ENCODE peak calls at places on chromosomes 4 and X, in eight cellular contexts. One of them, this sample, is unnamed.

GRCh38 chr4:172871381-172871780 is 297.2 kb upstream of the GALNT7 start:
- DNase-seq in stomach: no peak
- DNase-seq in neural progenitor cell: no peak
- DNase-seq in T-helper 17 cell: no peak
- DNase-seq in CD8-positive, alpha-beta T cell: no peak
- DNase-seq in right cardiac atrium: no peak
- DNase-seq in Karpas-422: no peak
- DNase-seq in CD4-positive, CD25-positive, alpha-beta regulatory T cell: no peak
- DNase-seq in this sample: no peak

GRCh38 chr4:99945718-99946345 is 586 bp downstream of the DNAJB14 start:
- DNase-seq in T-helper 17 cell: peak; percentile 26
- DNase-seq in right cardiac atrium: no peak
- DNase-seq in CD4-positive, CD25-positive, alpha-beta regulatory T cell: no peak
- DNase-seq in neural progenitor cell: no peak
- DNase-seq in Karpas-422: peak; percentile 75
- DNase-seq in CD8-positive, alpha-beta T cell: no peak
- DNase-seq in stomach: peak; percentile 26
- DNase-seq in this sample: peak; percentile 35

GRCh38 chr4:15541941-15542340 is 72.3 kb downstream of the CC2D2A start:
- DNase-seq in CD4-positive, CD25-positive, alpha-beta regulatory T cell: no peak
- DNase-seq in stomach: no peak
- DNase-seq in Karpas-422: no peak
- DNase-seq in CD8-positive, alpha-beta T cell: no peak
- DNase-seq in T-helper 17 cell: no peak
- DNase-seq in right cardiac atrium: no peak
- DNase-seq in neural progenitor cell: no peak
- DNase-seq in this sample: no peak

GRCh38 chr4:120990246-120990645 is 67.7 kb upstream of the PRDM5 start:
- DNase-seq in stomach: no peak
- DNase-seq in T-helper 17 cell: no peak
- DNase-seq in CD8-positive, alpha-beta T cell: no peak
- DNase-seq in right cardiac atrium: no peak
- DNase-seq in neural progenitor cell: no peak
- DNase-seq in CD4-positive, CD25-positive, alpha-beta regulatory T cell: no peak
- DNase-seq in Karpas-422: no peak
- DNase-seq in this sample: no peak

GRCh38 chrX:48083212-48083611 is 11.8 kb upstream of the ZNF630 start:
- DNase-seq in right cardiac atrium: peak; percentile 17
- DNase-seq in neural progenitor cell: peak; percentile 54
- DNase-seq in CD8-positive, alpha-beta T cell: peak; percentile 39
- DNase-seq in CD4-positive, CD25-positive, alpha-beta regulatory T cell: peak; percentile 54
- DNase-seq in T-helper 17 cell: no peak
- DNase-seq in stomach: peak; percentile 41
- DNase-seq in Karpas-422: peak; percentile 75
- DNase-seq in this sample: peak; percentile 46

GRCh38 chr4:2366252-2367192 is 51.9 kb downstream of the ZFYVE28 start:
- DNase-seq in stomach: no peak
- DNase-seq in Karpas-422: peak; percentile 94
- DNase-seq in neural progenitor cell: no peak
- DNase-seq in right cardiac atrium: no peak
- DNase-seq in CD4-positive, CD25-positive, alpha-beta regulatory T cell: no peak
- DNase-seq in CD8-positive, alpha-beta T cell: no peak
- DNase-seq in T-helper 17 cell: no peak
- DNase-seq in this sample: no peak

GRCh38 chr4:176545886-176546285 is 226.1 kb downstream of the SPCS3 start:
- DNase-seq in stomach: no peak
- DNase-seq in Karpas-422: no peak
- DNase-seq in T-helper 17 cell: no peak
- DNase-seq in neural progenitor cell: no peak
- DNase-seq in right cardiac atrium: no peak
- DNase-seq in CD4-positive, CD25-positive, alpha-beta regulatory T cell: no peak
- DNase-seq in CD8-positive, alpha-beta T cell: no peak
- DNase-seq in this sample: no peak

GRCh38 chrX:7815166-7815565 is 27.8 kb upstream of the VCX start:
- DNase-seq in CD4-positive, CD25-positive, alpha-beta regulatory T cell: no peak
- DNase-seq in T-helper 17 cell: no peak
- DNase-seq in Karpas-422: no peak
- DNase-seq in stomach: no peak
- DNase-seq in CD8-positive, alpha-beta T cell: no peak
- DNase-seq in neural progenitor cell: no peak
- DNase-seq in right cardiac atrium: no peak
- DNase-seq in this sample: no peak

GRCh38 chr4:148693913-148694649 is 251.9 kb upstream of the NR3C2 start:
- DNase-seq in T-helper 17 cell: no peak
- DNase-seq in right cardiac atrium: no peak
- DNase-seq in stomach: no peak
- DNase-seq in CD4-positive, CD25-positive, alpha-beta regulatory T cell: no peak
- DNase-seq in CD8-positive, alpha-beta T cell: no peak
- DNase-seq in Karpas-422: no peak
- DNase-seq in neural progenitor cell: no peak
- DNase-seq in this sample: no peak

GRCh38 chr4:15118281-15118680 is 116.0 kb downstream of the CPEB2 start:
- DNase-seq in stomach: no peak
- DNase-seq in T-helper 17 cell: no peak
- DNase-seq in CD8-positive, alpha-beta T cell: no peak
- DNase-seq in neural progenitor cell: no peak
- DNase-seq in Karpas-422: no peak
- DNase-seq in right cardiac atrium: no peak
- DNase-seq in CD4-positive, CD25-positive, alpha-beta regulatory T cell: no peak
- DNase-seq in this sample: no peak

GRCh38 chrX:101659601-101660063 is at the start of gene ARMCX2:
- DNase-seq in CD4-positive, CD25-positive, alpha-beta regulatory T cell: no peak
- DNase-seq in T-helper 17 cell: no peak
- DNase-seq in CD8-positive, alpha-beta T cell: no peak
- DNase-seq in stomach: peak; percentile 36
- DNase-seq in Karpas-422: no peak
- DNase-seq in right cardiac atrium: peak; percentile 70
- DNase-seq in neural progenitor cell: peak; percentile 64
- DNase-seq in this sample: no peak

GRCh38 chr4:75490155-75490554 is 24.0 kb downstream of the RCHY1 start:
- DNase-seq in Karpas-422: no peak
- DNase-seq in T-helper 17 cell: no peak
- DNase-seq in stomach: no peak
- DNase-seq in CD4-positive, CD25-positive, alpha-beta regulatory T cell: peak; percentile 5
- DNase-seq in neural progenitor cell: peak; percentile 29
- DNase-seq in right cardiac atrium: no peak
- DNase-seq in CD8-positive, alpha-beta T cell: no peak
- DNase-seq in this sample: no peak

GRCh38 chrX:37425370-37425769 is 76.2 kb downstream of the PRRG1 start:
- DNase-seq in CD4-positive, CD25-positive, alpha-beta regulatory T cell: no peak
- DNase-seq in neural progenitor cell: no peak
- DNase-seq in stomach: no peak
- DNase-seq in T-helper 17 cell: no peak
- DNase-seq in Karpas-422: no peak
- DNase-seq in right cardiac atrium: no peak
- DNase-seq in CD8-positive, alpha-beta T cell: no peak
- DNase-seq in this sample: no peak

GRCh38 chr4:118888666-118889312 is at the start of gene SYNPO2:
- DNase-seq in neural progenitor cell: peak; percentile 89
- DNase-seq in CD8-positive, alpha-beta T cell: peak; percentile 13
- DNase-seq in Karpas-422: peak; percentile 84
- DNase-seq in CD4-positive, CD25-positive, alpha-beta regulatory T cell: peak; percentile 61
- DNase-seq in stomach: peak; percentile 54
- DNase-seq in T-helper 17 cell: no peak
- DNase-seq in right cardiac atrium: peak; percentile 87
- DNase-seq in this sample: peak; percentile 69

GRCh38 chr4:171793723-171794122 is 19.5 kb upstream of the GALNTL6 start:
- DNase-seq in CD4-positive, CD25-positive, alpha-beta regulatory T cell: no peak
- DNase-seq in neural progenitor cell: no peak
- DNase-seq in T-helper 17 cell: no peak
- DNase-seq in stomach: no peak
- DNase-seq in right cardiac atrium: no peak
- DNase-seq in Karpas-422: no peak
- DNase-seq in CD8-positive, alpha-beta T cell: no peak
- DNase-seq in this sample: no peak

GRCh38 chr4:4524364-4524763 is 17.5 kb downstream of the STX18 start:
- DNase-seq in CD8-positive, alpha-beta T cell: peak; percentile 48
- DNase-seq in stomach: no peak
- DNase-seq in neural progenitor cell: peak; percentile 71
- DNase-seq in T-helper 17 cell: no peak
- DNase-seq in CD4-positive, CD25-positive, alpha-beta regulatory T cell: peak; percentile 70
- DNase-seq in Karpas-422: peak; percentile 53
- DNase-seq in right cardiac atrium: no peak
- DNase-seq in this sample: no peak

DNA sequence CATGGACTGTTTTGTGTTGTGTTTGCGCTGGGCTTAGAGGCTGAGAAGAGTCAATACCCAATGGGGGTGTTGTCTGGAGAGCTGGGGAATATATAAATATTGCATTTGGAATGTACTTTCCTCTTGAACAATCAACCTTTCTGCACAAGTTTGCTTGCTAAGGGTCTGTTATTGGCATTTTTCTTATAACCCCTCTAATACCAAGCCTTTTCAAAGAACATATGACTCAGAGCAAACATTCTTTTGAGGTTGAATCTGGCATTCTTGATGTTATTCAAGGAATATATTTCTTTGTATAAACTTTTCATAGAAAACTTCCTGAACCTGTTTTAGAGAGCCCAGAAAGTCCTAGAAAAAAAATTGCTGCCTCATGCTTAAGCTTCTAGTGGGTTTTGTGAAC is 332.0 kb downstream of the PACRGL start:
- DNase-seq in T-helper 17 cell: no peak
- DNase-seq in Karpas-422: no peak
- DNase-seq in CD4-positive, CD25-positive, alpha-beta regulatory T cell: no peak
- DNase-seq in neural progenitor cell: no peak
- DNase-seq in right cardiac atrium: no peak
- DNase-seq in stomach: no peak
- DNase-seq in CD8-positive, alpha-beta T cell: no peak
- DNase-seq in this sample: no peak
- H3K9me3 ChIP-seq in T-helper 17 cell: no peaks in the 10 kb centered on the region
- H3K9me3 ChIP-seq in Karpas-422: peaks cover 5% of the 10 kb centered on the region
- H3K9me3 ChIP-seq in CD4-positive, CD25-positive, alpha-beta regulatory T cell: no peaks in the 10 kb centered on the region
- H3K9me3 ChIP-seq in neural progenitor cell: no peaks in the 10 kb centered on the region
- H3K9me3 ChIP-seq in right cardiac atrium: no peaks in the 10 kb centered on the region
- H3K9me3 ChIP-seq in stomach: no peaks in the 10 kb centered on the region
- H3K9me3 ChIP-seq in CD8-positive, alpha-beta T cell: no peaks in the 10 kb centered on the region
- H3K9me3 ChIP-seq in this sample: no peaks in the 10 kb centered on the region

DNA sequence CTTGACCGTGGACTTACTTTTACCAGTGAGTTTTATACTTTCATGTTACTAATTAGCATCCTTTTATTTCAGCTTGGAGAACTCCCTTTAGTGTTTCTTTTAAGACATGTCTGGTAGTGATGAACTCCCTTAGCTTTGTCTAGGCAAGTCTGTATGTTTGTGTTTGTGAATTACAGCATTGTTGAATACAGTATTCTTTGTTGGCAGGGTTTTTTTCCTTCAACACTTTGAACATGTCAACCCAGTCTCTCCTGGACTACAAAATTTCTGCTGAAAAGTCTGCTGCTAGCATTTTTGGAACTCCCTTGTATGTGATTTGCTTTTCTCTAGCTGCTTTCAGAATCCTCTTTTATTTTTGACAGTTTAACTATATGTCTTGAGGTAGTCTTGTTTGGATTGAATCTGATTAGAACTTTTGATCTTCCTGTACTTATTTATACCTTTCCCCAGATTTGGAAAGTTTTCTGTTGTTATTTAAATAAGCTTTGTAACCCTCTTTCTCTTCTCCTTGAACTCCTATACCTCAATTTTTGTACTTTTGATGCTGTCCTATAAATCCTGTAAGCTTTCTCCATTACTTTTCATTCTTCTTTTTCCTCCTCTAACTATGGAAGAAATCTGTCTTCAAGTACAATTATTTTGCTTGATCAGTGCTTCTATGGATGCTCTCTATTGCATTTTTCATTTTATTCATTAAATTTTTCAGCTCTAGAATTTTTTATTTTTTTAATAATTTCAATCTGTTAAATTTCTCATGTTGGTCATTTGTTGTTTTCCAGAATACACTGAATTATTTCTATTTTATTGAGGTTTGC is 14.1 kb downstream of the PAPSS1 start:
- DNase-seq in CD8-positive, alpha-beta T cell: no peak
- DNase-seq in Karpas-422: no peak
- DNase-seq in stomach: no peak
- DNase-seq in T-helper 17 cell: no peak
- DNase-seq in neural progenitor cell: no peak
- DNase-seq in right cardiac atrium: no peak
- DNase-seq in CD4-positive, CD25-positive, alpha-beta regulatory T cell: no peak
- DNase-seq in this sample: no peak
- H3K9me3 ChIP-seq in CD8-positive, alpha-beta T cell: peaks cover 5% of the 10 kb centered on the region
- H3K9me3 ChIP-seq in Karpas-422: peaks cover 39% of the 10 kb centered on the region
- H3K9me3 ChIP-seq in stomach: peaks cover 38% of the 10 kb centered on the region
- H3K9me3 ChIP-seq in T-helper 17 cell: peaks cover 15% of the 10 kb centered on the region
- H3K9me3 ChIP-seq in neural progenitor cell: peaks cover 10% of the 10 kb centered on the region
- H3K9me3 ChIP-seq in right cardiac atrium: peaks cover 1% of the 10 kb centered on the region
- H3K9me3 ChIP-seq in CD4-positive, CD25-positive, alpha-beta regulatory T cell: peaks cover 25% of the 10 kb centered on the region
- H3K9me3 ChIP-seq in this sample: peaks cover 18% of the 10 kb centered on the region

DNA sequence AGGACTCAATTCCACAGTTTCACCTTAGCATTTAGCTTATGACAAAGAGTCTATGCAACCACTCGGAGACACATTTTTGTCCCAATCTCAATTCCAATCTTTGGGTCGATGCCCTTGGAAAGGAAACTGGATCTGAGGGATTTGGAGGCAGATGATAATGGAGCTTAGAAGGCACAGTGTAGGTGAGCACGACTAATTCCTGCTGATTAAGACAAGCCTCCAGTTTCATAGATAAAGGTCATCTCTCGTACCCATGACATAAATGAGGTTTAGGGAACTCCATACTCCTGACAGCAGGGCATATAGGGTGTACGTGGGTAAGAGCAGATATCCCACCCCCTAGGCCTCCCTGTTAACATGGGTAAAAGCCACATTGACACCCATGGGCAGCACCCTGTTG is 24.4 kb upstream of the ZNF718 start:
- DNase-seq in T-helper 17 cell: no peak
- DNase-seq in CD8-positive, alpha-beta T cell: no peak
- DNase-seq in CD4-positive, CD25-positive, alpha-beta regulatory T cell: no peak
- DNase-seq in Karpas-422: no peak
- DNase-seq in stomach: no peak
- DNase-seq in neural progenitor cell: no peak
- DNase-seq in right cardiac atrium: no peak
- DNase-seq in this sample: no peak
- H3K9me3 ChIP-seq in T-helper 17 cell: peaks cover 13% of the 10 kb centered on the region
- H3K9me3 ChIP-seq in CD8-positive, alpha-beta T cell: peaks cover 10% of the 10 kb centered on the region
- H3K9me3 ChIP-seq in CD4-positive, CD25-positive, alpha-beta regulatory T cell: peaks cover 40% of the 10 kb centered on the region
- H3K9me3 ChIP-seq in Karpas-422: peaks cover 34% of the 10 kb centered on the region
- H3K9me3 ChIP-seq in stomach: peaks cover 99% of the 10 kb centered on the region
- H3K9me3 ChIP-seq in neural progenitor cell: peaks cover 34% of the 10 kb centered on the region
- H3K9me3 ChIP-seq in right cardiac atrium: peaks cover 8% of the 10 kb centered on the region
- H3K9me3 ChIP-seq in this sample: peaks cover 17% of the 10 kb centered on the region

DNA sequence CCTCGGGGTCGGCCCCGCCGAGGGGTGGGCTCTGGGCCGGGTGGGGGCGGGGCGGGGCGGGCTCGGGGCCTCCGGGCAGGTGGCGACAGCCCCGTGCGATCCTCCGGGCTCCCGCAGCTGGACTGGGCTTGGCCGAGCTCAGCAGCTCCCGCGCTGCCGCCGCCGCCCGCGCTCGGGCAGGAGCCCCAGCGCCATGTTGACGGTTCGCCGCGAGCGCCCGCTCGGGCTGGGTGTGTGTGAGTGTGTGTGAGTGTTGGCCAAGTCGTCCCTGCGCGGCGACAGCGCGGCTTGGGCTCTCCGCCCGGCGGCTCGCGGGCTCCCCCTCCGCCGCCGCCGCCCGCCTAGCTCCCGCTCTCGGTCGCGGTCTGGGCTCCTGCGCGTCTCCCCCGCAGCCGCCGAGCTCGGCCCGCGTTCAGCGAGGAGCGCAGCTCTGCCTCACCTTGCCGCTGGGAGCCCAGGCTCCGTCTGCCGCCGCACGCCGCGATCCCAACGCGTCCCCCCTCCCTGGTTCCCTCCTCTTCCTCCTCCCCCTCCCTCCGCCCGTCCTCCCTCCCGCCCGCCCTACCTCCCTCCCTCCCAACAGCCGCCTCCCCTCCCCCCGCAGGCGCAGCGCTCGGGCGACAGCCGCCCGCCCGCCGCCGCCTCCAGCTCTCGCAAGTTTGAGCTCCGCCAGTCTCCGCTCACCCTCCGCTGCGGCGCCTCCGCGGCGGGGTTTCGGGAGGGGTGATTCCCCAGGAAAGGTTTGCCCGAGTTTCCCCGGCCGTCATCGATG is at the start of gene BCOR:
- DNase-seq in Karpas-422: peak; percentile 84
- DNase-seq in CD8-positive, alpha-beta T cell: peak; percentile 75
- DNase-seq in CD4-positive, CD25-positive, alpha-beta regulatory T cell: peak; percentile 84
- DNase-seq in stomach: peak; percentile 77
- DNase-seq in T-helper 17 cell: peak; percentile 58
- DNase-seq in right cardiac atrium: peak; percentile 78
- DNase-seq in neural progenitor cell: peak; percentile 81
- DNase-seq in this sample: peak; percentile 65
- H3K9me3 ChIP-seq in Karpas-422: no peaks in the 10 kb centered on the region
- H3K9me3 ChIP-seq in CD8-positive, alpha-beta T cell: no peaks in the 10 kb centered on the region
- H3K9me3 ChIP-seq in CD4-positive, CD25-positive, alpha-beta regulatory T cell: no peaks in the 10 kb centered on the region
- H3K9me3 ChIP-seq in stomach: peaks cover 24% of the 10 kb centered on the region
- H3K9me3 ChIP-seq in T-helper 17 cell: no peaks in the 10 kb centered on the region
- H3K9me3 ChIP-seq in right cardiac atrium: no peaks in the 10 kb centered on the region
- H3K9me3 ChIP-seq in neural progenitor cell: no peaks in the 10 kb centered on the region
- H3K9me3 ChIP-seq in this sample: no peaks in the 10 kb centered on the region